ENCODE peak calls at places on chromosome X, in seven cellular contexts. R, E, I, S, U, N and W are unnamed samples.

GRCh38 chrX:45134775-45135174 is 65.9 kb downstream of the DIPK2B start:
- DNase-seq in R (no peak), E (no peak), I (no peak), S (no peak), U (no peak), N (no peak), W (no peak)

GRCh38 chrX:39614680-39614998 is 483.1 kb downstream of the BCOR start:
- DNase-seq in R (no peak), E (peak), I (no peak), S (no peak), U (no peak), N (no peak), W (no peak)

GRCh38 chrX:47166126-47166525 is 21.1 kb downstream of the RBM10 start:
- DNase-seq in R (no peak), E (no peak), I (no peak), S (no peak), U (no peak), N (no peak), W (no peak)

GRCh38 chrX:150324035-150324728 is 38.9 kb upstream of the MAMLD1 start:
- DNase-seq in R (no peak), E (no peak), I (peak), S (no peak), U (peak), N (no peak), W (no peak)

GRCh38 chrX:137916090-137916746 is 350.3 kb downstream of the ZIC3 start:
- DNase-seq in R (no peak), E (no peak), I (no peak), S (no peak), U (no peak), N (no peak), W (no peak)

GRCh38 chrX:30781711-30782444 is 107.2 kb downstream of the TAB3 start:
- DNase-seq in R (no peak), E (no peak), I (no peak), S (no peak), U (no peak), N (no peak), W (no peak)

GRCh38 chrX:66110112-66110511 is 53.9 kb upstream of the HEPH start:
- DNase-seq in R (no peak), E (no peak), I (peak), S (no peak), U (no peak), N (no peak), W (no peak)

GRCh38 chrX:100662791-100663190 is 18.8 kb downstream of the SRPX2 start:
- DNase-seq in R (no peak), E (no peak), I (peak), S (no peak), U (peak), N (no peak), W (no peak)

GRCh38 chrX:74521961-74522833 is 92.2 kb downstream of the RLIM start:
- DNase-seq in R (no peak), E (no peak), I (no peak), S (no peak), U (peak), N (no peak), W (no peak)

GRCh38 chrX:9311411-9312160 is 153.3 kb upstream of the TBL1X start:
- DNase-seq in R (no peak), E (no peak), I (no peak), S (no peak), U (peak), N (no peak), W (no peak)